ENCODE peak calls at places on chromosome 4, in five cellular contexts. One of them, this sample, is unnamed.

GRCh38 chr4:56410247-56410646 is 23.0 kb upstream of the AASDH start:
- DNase-seq in tibial nerve: no peak
- DNase-seq in Peyer's patch: no peak
- DNase-seq in body of pancreas: peak
- DNase-seq in aorta: no peak
- DNase-seq in this sample: no peak

GRCh38 chr4:143188325-143189088 is 3.8 kb downstream of the USP38 start:
- DNase-seq in tibial nerve: no peak
- DNase-seq in Peyer's patch: no peak
- DNase-seq in body of pancreas: no peak
- DNase-seq in aorta: no peak
- DNase-seq in this sample: no peak

GRCh38 chr4:158758142-158758541 is 10.7 kb upstream of the FNIP2 start:
- DNase-seq in tibial nerve: no peak
- DNase-seq in Peyer's patch: no peak
- DNase-seq in body of pancreas: no peak
- DNase-seq in aorta: no peak
- DNase-seq in this sample: no peak

GRCh38 chr4:38106301-38106700 is 146.1 kb downstream of the PTTG2 start:
- DNase-seq in tibial nerve: no peak
- DNase-seq in Peyer's patch: no peak
- DNase-seq in body of pancreas: no peak
- DNase-seq in aorta: no peak
- DNase-seq in this sample: no peak

GRCh38 chr4:183760326-183760725 is 101.2 kb downstream of the TRAPPC11 start:
- DNase-seq in tibial nerve: no peak
- DNase-seq in Peyer's patch: no peak
- DNase-seq in body of pancreas: no peak
- DNase-seq in aorta: no peak
- DNase-seq in this sample: no peak

GRCh38 chr4:166723532-166724140 is 510.7 kb downstream of the SPOCK3 start:
- DNase-seq in tibial nerve: no peak
- DNase-seq in Peyer's patch: no peak
- DNase-seq in body of pancreas: no peak
- DNase-seq in aorta: no peak
- DNase-seq in this sample: no peak

GRCh38 chr4:8291701-8292387 is 22.3 kb downstream of the HTRA3 start:
- DNase-seq in tibial nerve: no peak
- DNase-seq in Peyer's patch: no peak
- DNase-seq in body of pancreas: no peak
- DNase-seq in aorta: peak
- DNase-seq in this sample: no peak

GRCh38 chr4:628821-629635 is 3.7 kb downstream of the PDE6B start:
- DNase-seq in tibial nerve: no peak
- DNase-seq in Peyer's patch: no peak
- DNase-seq in body of pancreas: no peak
- DNase-seq in aorta: peak
- DNase-seq in this sample: no peak

GRCh38 chr4:89123418-89123817 is 12.1 kb downstream of the TIGD2 start:
- DNase-seq in tibial nerve: no peak
- DNase-seq in Peyer's patch: no peak
- DNase-seq in body of pancreas: no peak
- DNase-seq in aorta: no peak
- DNase-seq in this sample: no peak

GRCh38 chr4:156774422-156774821 is 197.2 kb downstream of the PDGFC start:
- DNase-seq in tibial nerve: no peak
- DNase-seq in Peyer's patch: no peak
- DNase-seq in body of pancreas: no peak
- DNase-seq in aorta: peak
- DNase-seq in this sample: no peak

GRCh38 chr4:147617841-147618421 is 734 bp downstream of the TMEM184C start:
- DNase-seq in tibial nerve: no peak
- DNase-seq in Peyer's patch: no peak
- DNase-seq in body of pancreas: no peak
- DNase-seq in aorta: no peak
- DNase-seq in this sample: no peak

GRCh38 chr4:6326312-6327060 is 56.8 kb downstream of the WFS1 start:
- DNase-seq in tibial nerve: no peak
- DNase-seq in Peyer's patch: no peak
- DNase-seq in body of pancreas: no peak
- DNase-seq in aorta: no peak
- DNase-seq in this sample: no peak

GRCh38 chr4:7725951-7726350 is 213.7 kb downstream of the AFAP1 start:
- DNase-seq in tibial nerve: no peak
- DNase-seq in Peyer's patch: no peak
- DNase-seq in body of pancreas: no peak
- DNase-seq in aorta: no peak
- DNase-seq in this sample: no peak

GRCh38 chr4:87309625-87310024 is 13.1 kb downstream of the HSD17B13 start:
- DNase-seq in tibial nerve: no peak
- DNase-seq in Peyer's patch: no peak
- DNase-seq in body of pancreas: no peak
- DNase-seq in aorta: no peak
- DNase-seq in this sample: no peak

GRCh38 chr4:84733343-84734033 is 150.6 kb downstream of the CDS1 start:
- DNase-seq in tibial nerve: no peak
- DNase-seq in Peyer's patch: no peak
- DNase-seq in body of pancreas: no peak
- DNase-seq in aorta: no peak
- DNase-seq in this sample: no peak

GRCh38 chr4:92234393-92235176 is 69.2 kb upstream of the GRID2 start:
- DNase-seq in tibial nerve: no peak
- DNase-seq in Peyer's patch: no peak
- DNase-seq in body of pancreas: no peak
- DNase-seq in aorta: no peak
- DNase-seq in this sample: no peak

GRCh38 chr4:186725422-186726149 is 1.9 kb upstream of the FAT1 start:
- DNase-seq in tibial nerve: peak
- DNase-seq in Peyer's patch: peak
- DNase-seq in body of pancreas: peak
- DNase-seq in aorta: peak
- DNase-seq in this sample: peak

GRCh38 chr4:185738851-185739250 is 73.1 kb downstream of the SORBS2 start:
- DNase-seq in tibial nerve: no peak
- DNase-seq in Peyer's patch: no peak
- DNase-seq in body of pancreas: no peak
- DNase-seq in aorta: no peak
- DNase-seq in this sample: no peak

GRCh38 chr4:74039065-74039763 is 725 bp upstream of the CXCL3 start:
- DNase-seq in tibial nerve: no peak
- DNase-seq in Peyer's patch: no peak
- DNase-seq in body of pancreas: no peak
- DNase-seq in aorta: no peak
- DNase-seq in this sample: no peak

GRCh38 chr4:83855044-83855443 is 319.1 kb downstream of the GPAT3 start:
- DNase-seq in tibial nerve: no peak
- DNase-seq in Peyer's patch: no peak
- DNase-seq in body of pancreas: no peak
- DNase-seq in aorta: no peak
- DNase-seq in this sample: no peak

GRCh38 chr4:61011051-61011450 is 189.1 kb upstream of the ADGRL3 start:
- DNase-seq in tibial nerve: no peak
- DNase-seq in Peyer's patch: no peak
- DNase-seq in body of pancreas: no peak
- DNase-seq in aorta: no peak
- DNase-seq in this sample: no peak

GRCh38 chr4:15781427-15782095 is 3.4 kb downstream of the CD38 start:
- DNase-seq in tibial nerve: no peak
- DNase-seq in Peyer's patch: no peak
- DNase-seq in body of pancreas: no peak
- DNase-seq in aorta: peak
- DNase-seq in this sample: no peak

GRCh38 chr4:15778191-15778741 is at the start of gene CD38:
- DNase-seq in tibial nerve: no peak
- DNase-seq in Peyer's patch: no peak
- DNase-seq in body of pancreas: no peak
- DNase-seq in aorta: peak
- DNase-seq in this sample: peak

GRCh38 chr4:15778742-15779231 is 659 bp downstream of the CD38 start:
- DNase-seq in tibial nerve: no peak
- DNase-seq in Peyer's patch: peak
- DNase-seq in body of pancreas: peak
- DNase-seq in aorta: peak
- DNase-seq in this sample: peak

GRCh38 chr4:15779336-15779735 is 1.2 kb downstream of the CD38 start:
- DNase-seq in tibial nerve: no peak
- DNase-seq in Peyer's patch: no peak
- DNase-seq in body of pancreas: peak
- DNase-seq in aorta: peak
- DNase-seq in this sample: peak

GRCh38 chr4:15779789-15780188 is 1.7 kb downstream of the CD38 start:
- DNase-seq in tibial nerve: no peak
- DNase-seq in Peyer's patch: no peak
- DNase-seq in body of pancreas: no peak
- DNase-seq in aorta: no peak
- DNase-seq in this sample: no peak
- H3K4me3 ChIP-seq in tibial nerve: peak
- H3K4me3 ChIP-seq in Peyer's patch: peak
- H3K4me3 ChIP-seq in body of pancreas: no peak
- H3K4me3 ChIP-seq in aorta: no peak
- H3K4me3 ChIP-seq in this sample: peak

DNA sequence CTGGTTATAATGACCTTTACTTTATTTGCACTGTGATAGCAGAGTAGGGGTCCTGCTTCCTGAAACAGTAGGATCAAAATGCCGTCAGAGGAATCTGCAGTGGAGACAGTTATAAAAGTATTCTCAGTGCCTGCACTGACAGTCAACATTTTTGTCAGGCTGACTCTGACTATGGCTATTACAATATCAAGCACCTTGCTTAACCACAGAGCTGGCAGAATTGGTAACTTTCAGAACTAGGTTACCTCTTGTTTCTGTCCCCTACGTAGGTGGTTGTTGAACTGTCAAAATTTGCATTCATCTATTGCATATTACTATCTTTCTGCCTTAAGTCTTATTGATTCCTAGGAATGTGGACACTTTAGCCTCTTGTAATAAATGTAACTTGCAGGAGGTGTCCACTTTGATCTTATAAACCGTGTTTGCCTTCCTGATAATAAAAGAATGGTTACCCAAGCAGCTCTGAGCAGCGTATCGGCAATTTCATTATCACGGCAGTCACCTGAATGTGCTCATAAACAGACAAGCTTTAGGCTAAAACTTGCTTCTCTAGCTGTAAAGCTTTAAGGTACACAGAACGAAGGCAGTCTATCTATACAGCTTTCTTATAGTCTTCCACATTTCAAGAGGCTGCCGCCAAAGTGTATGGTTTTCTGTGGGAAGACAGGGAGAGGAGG is 353.0 kb upstream of the GALNT7 start:
- DNase-seq in tibial nerve: no peak
- DNase-seq in Peyer's patch: no peak
- DNase-seq in body of pancreas: no peak
- DNase-seq in aorta: no peak
- DNase-seq in this sample: no peak
- H3K4me3 ChIP-seq in tibial nerve: no peak
- H3K4me3 ChIP-seq in Peyer's patch: no peak
- H3K4me3 ChIP-seq in body of pancreas: no peak
- H3K4me3 ChIP-seq in aorta: no peak
- H3K4me3 ChIP-seq in this sample: no peak

GRCh38 chr4:125365731-125366130 is 51.0 kb downstream of the FAT4 start:
- DNase-seq in tibial nerve: no peak
- DNase-seq in Peyer's patch: no peak
- DNase-seq in body of pancreas: no peak
- DNase-seq in aorta: no peak
- DNase-seq in this sample: no peak

GRCh38 chr4:125368684-125369083 is 53.9 kb downstream of the FAT4 start:
- DNase-seq in tibial nerve: no peak
- DNase-seq in Peyer's patch: no peak
- DNase-seq in body of pancreas: no peak
- DNase-seq in aorta: no peak
- DNase-seq in this sample: no peak

GRCh38 chr4:125370478-125370877 is 55.7 kb downstream of the FAT4 start:
- DNase-seq in tibial nerve: no peak
- DNase-seq in Peyer's patch: no peak
- DNase-seq in body of pancreas: no peak
- DNase-seq in aorta: no peak
- DNase-seq in this sample: no peak

GRCh38 chr4:125368161-125368560 is 53.4 kb downstream of the FAT4 start:
- DNase-seq in tibial nerve: no peak
- DNase-seq in Peyer's patch: no peak
- DNase-seq in body of pancreas: no peak
- DNase-seq in aorta: no peak
- DNase-seq in this sample: no peak

DNA sequence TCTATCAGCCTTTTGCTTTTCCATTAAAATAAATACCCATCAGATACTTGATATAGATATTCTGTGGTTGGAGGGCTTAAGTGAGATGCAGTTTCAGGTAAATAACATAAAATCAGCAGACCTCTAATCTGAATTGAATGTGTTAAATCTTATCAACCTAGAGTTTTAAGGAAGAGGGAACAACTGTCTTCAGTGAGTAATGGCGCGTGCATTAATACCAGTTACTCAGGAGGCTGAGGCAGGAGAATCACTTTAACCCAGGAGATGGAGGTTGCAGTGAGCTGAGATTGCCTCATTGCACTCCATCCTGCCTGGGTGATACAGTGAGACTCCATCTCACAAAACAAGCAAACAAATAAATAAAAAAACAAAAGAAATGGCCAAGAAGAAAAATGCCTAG is 54.3 kb downstream of the FAT4 start:
- DNase-seq in tibial nerve: no peak
- DNase-seq in Peyer's patch: no peak
- DNase-seq in body of pancreas: no peak
- DNase-seq in aorta: no peak
- DNase-seq in this sample: no peak
- H3K4me3 ChIP-seq in tibial nerve: no peak
- H3K4me3 ChIP-seq in Peyer's patch: no peak
- H3K4me3 ChIP-seq in body of pancreas: no peak
- H3K4me3 ChIP-seq in aorta: no peak
- H3K4me3 ChIP-seq in this sample: peak

DNA sequence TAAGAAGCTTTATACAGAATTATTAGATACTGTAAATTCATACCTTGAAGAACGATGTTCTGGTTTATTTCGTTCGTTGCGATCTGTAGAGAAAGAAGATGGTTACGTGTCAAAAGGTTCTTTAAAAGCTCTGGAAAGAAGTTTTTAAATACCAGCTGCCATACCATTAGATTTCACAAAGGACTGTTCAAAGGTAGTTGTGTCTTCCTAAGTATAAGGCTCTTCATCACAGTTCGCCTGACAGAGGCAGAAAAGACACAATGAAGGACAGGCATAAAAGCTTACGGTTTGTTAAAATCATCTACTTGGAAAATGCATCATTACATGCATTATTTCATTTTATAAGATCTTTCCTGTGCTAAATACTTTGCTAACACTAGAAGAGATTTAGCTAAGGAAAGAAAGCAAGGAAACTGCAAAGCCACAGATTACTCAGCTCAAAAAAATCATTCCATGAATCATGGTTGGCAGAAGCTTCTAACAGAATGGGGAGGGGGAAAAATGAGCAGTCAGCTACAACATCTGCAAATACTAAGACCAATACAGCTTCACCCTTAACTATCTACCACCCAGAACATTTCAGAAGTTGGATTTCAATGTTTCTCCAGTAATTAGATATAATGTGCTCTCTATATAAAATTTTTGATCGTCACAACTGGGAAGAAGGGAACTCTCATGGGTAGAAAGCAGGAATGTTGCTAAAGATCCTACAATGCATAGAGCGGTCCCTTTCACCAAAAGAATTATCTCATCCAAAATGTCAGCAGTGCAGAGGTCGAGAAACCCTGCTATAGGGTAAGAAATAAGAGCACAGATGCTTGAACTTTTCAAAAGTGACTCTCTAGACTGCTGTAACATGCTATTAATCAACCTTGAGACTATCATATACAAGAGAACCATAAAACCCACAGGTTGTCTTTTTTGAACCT is 50.7 kb upstream of the PRSS48 start:
- DNase-seq in tibial nerve: no peak
- DNase-seq in Peyer's patch: no peak
- DNase-seq in body of pancreas: no peak
- DNase-seq in aorta: no peak
- DNase-seq in this sample: no peak
- H3K4me3 ChIP-seq in tibial nerve: peak
- H3K4me3 ChIP-seq in Peyer's patch: no peak
- H3K4me3 ChIP-seq in body of pancreas: no peak
- H3K4me3 ChIP-seq in aorta: peak
- H3K4me3 ChIP-seq in this sample: peak

This sample was measured in psoas muscle.